ENCODE peak calls at places on chromosome 13, in ten cellular contexts. One of them, this sample, is unnamed.

GRCh38 chr13:105655046-105655445 is 880.4 kb downstream of the EFNB2 start:
- DNase-seq in hippocampal formation: no peak
- DNase-seq in nephron progenitor cell: no peak
- DNase-seq in GM23338: no peak
- DNase-seq in smooth muscle cell of the brain vasculature: peak
- DNase-seq in T follicular helper cell: no peak
- DNase-seq in esophagus squamous epithelium: no peak
- DNase-seq in NCI-H510A treated with DMSO at 0.1 percent for 48 hours: no peak
- DNase-seq in skeletal muscle cell: peak
- DNase-seq in posterior cingulate gyrus: no peak
- DNase-seq in this sample: no peak

GRCh38 chr13:76397413-76397812 is 488.8 kb downstream of the KCTD12 start:
- DNase-seq in hippocampal formation: no peak
- DNase-seq in nephron progenitor cell: no peak
- DNase-seq in GM23338: no peak
- DNase-seq in smooth muscle cell of the brain vasculature: no peak
- DNase-seq in T follicular helper cell: no peak
- DNase-seq in esophagus squamous epithelium: no peak
- DNase-seq in NCI-H510A treated with DMSO at 0.1 percent for 48 hours: no peak
- DNase-seq in skeletal muscle cell: no peak
- DNase-seq in posterior cingulate gyrus: no peak
- DNase-seq in this sample: no peak

GRCh38 chr13:99892189-99892588 is 79.4 kb downstream of the ZIC5 start:
- DNase-seq in hippocampal formation: peak
- DNase-seq in nephron progenitor cell: no peak
- DNase-seq in GM23338: peak
- DNase-seq in smooth muscle cell of the brain vasculature: no peak
- DNase-seq in T follicular helper cell: no peak
- DNase-seq in esophagus squamous epithelium: no peak
- DNase-seq in NCI-H510A treated with DMSO at 0.1 percent for 48 hours: peak
- DNase-seq in skeletal muscle cell: no peak
- DNase-seq in posterior cingulate gyrus: no peak
- DNase-seq in this sample: no peak

GRCh38 chr13:30454991-30455390 is 10.7 kb downstream of the HMGB1 start:
- DNase-seq in hippocampal formation: no peak
- DNase-seq in nephron progenitor cell: no peak
- DNase-seq in GM23338: no peak
- DNase-seq in smooth muscle cell of the brain vasculature: no peak
- DNase-seq in T follicular helper cell: no peak
- DNase-seq in esophagus squamous epithelium: no peak
- DNase-seq in NCI-H510A treated with DMSO at 0.1 percent for 48 hours: no peak
- DNase-seq in skeletal muscle cell: no peak
- DNase-seq in posterior cingulate gyrus: no peak
- DNase-seq in this sample: no peak

GRCh38 chr13:100987993-100988392 is 313.4 kb upstream of the TMTC4 start:
- DNase-seq in hippocampal formation: peak
- DNase-seq in nephron progenitor cell: no peak
- DNase-seq in GM23338: peak
- DNase-seq in smooth muscle cell of the brain vasculature: no peak
- DNase-seq in T follicular helper cell: no peak
- DNase-seq in esophagus squamous epithelium: no peak
- DNase-seq in NCI-H510A treated with DMSO at 0.1 percent for 48 hours: no peak
- DNase-seq in skeletal muscle cell: peak
- DNase-seq in posterior cingulate gyrus: peak
- DNase-seq in this sample: no peak

GRCh38 chr13:44382635-44383145 is 9.1 kb downstream of the SERP2 start:
- DNase-seq in hippocampal formation: no peak
- DNase-seq in nephron progenitor cell: no peak
- DNase-seq in GM23338: no peak
- DNase-seq in smooth muscle cell of the brain vasculature: no peak
- DNase-seq in T follicular helper cell: no peak
- DNase-seq in esophagus squamous epithelium: no peak
- DNase-seq in NCI-H510A treated with DMSO at 0.1 percent for 48 hours: no peak
- DNase-seq in skeletal muscle cell: no peak
- DNase-seq in posterior cingulate gyrus: no peak
- DNase-seq in this sample: no peak

GRCh38 chr13:46896346-46897138 is at the start of gene HTR2A:
- DNase-seq in hippocampal formation: no peak
- DNase-seq in nephron progenitor cell: peak
- DNase-seq in GM23338: peak
- DNase-seq in smooth muscle cell of the brain vasculature: peak
- DNase-seq in T follicular helper cell: no peak
- DNase-seq in esophagus squamous epithelium: no peak
- DNase-seq in NCI-H510A treated with DMSO at 0.1 percent for 48 hours: no peak
- DNase-seq in skeletal muscle cell: no peak
- DNase-seq in posterior cingulate gyrus: peak
- DNase-seq in this sample: peak

GRCh38 chr13:41694902-41695301 is 237.6 kb downstream of the RGCC start:
- DNase-seq in hippocampal formation: no peak
- DNase-seq in nephron progenitor cell: no peak
- DNase-seq in GM23338: no peak
- DNase-seq in smooth muscle cell of the brain vasculature: peak
- DNase-seq in T follicular helper cell: no peak
- DNase-seq in esophagus squamous epithelium: no peak
- DNase-seq in NCI-H510A treated with DMSO at 0.1 percent for 48 hours: no peak
- DNase-seq in skeletal muscle cell: peak
- DNase-seq in posterior cingulate gyrus: no peak
- DNase-seq in this sample: no peak

GRCh38 chr13:45847554-45848224 is 3.9 kb downstream of the SIAH3 start:
- DNase-seq in hippocampal formation: no peak
- DNase-seq in nephron progenitor cell: no peak
- DNase-seq in GM23338: no peak
- DNase-seq in smooth muscle cell of the brain vasculature: no peak
- DNase-seq in T follicular helper cell: peak
- DNase-seq in esophagus squamous epithelium: no peak
- DNase-seq in NCI-H510A treated with DMSO at 0.1 percent for 48 hours: no peak
- DNase-seq in skeletal muscle cell: no peak
- DNase-seq in posterior cingulate gyrus: no peak
- DNase-seq in this sample: no peak

GRCh38 chr13:23928985-23929384 is 31.7 kb upstream of the C1QTNF9B start:
- DNase-seq in hippocampal formation: no peak
- DNase-seq in nephron progenitor cell: no peak
- DNase-seq in GM23338: no peak
- DNase-seq in smooth muscle cell of the brain vasculature: no peak
- DNase-seq in T follicular helper cell: no peak
- DNase-seq in esophagus squamous epithelium: no peak
- DNase-seq in NCI-H510A treated with DMSO at 0.1 percent for 48 hours: no peak
- DNase-seq in skeletal muscle cell: peak
- DNase-seq in posterior cingulate gyrus: no peak
- DNase-seq in this sample: no peak

GRCh38 chr13:50130686-50131051 is 115.4 kb downstream of the KCNRG start:
- DNase-seq in hippocampal formation: no peak
- DNase-seq in nephron progenitor cell: peak
- DNase-seq in GM23338: peak
- DNase-seq in smooth muscle cell of the brain vasculature: no peak
- DNase-seq in T follicular helper cell: no peak
- DNase-seq in esophagus squamous epithelium: no peak
- DNase-seq in NCI-H510A treated with DMSO at 0.1 percent for 48 hours: no peak
- DNase-seq in skeletal muscle cell: peak
- DNase-seq in posterior cingulate gyrus: peak
- DNase-seq in this sample: no peak

GRCh38 chr13:54184576-54184975 is 1156.0 kb downstream of the OLFM4 start:
- DNase-seq in hippocampal formation: no peak
- DNase-seq in nephron progenitor cell: no peak
- DNase-seq in GM23338: no peak
- DNase-seq in smooth muscle cell of the brain vasculature: no peak
- DNase-seq in T follicular helper cell: no peak
- DNase-seq in esophagus squamous epithelium: no peak
- DNase-seq in NCI-H510A treated with DMSO at 0.1 percent for 48 hours: no peak
- DNase-seq in skeletal muscle cell: no peak
- DNase-seq in posterior cingulate gyrus: no peak
- DNase-seq in this sample: no peak

GRCh38 chr13:111789011-111789410 is 277.9 kb upstream of the SOX1 start:
- DNase-seq in hippocampal formation: no peak
- DNase-seq in nephron progenitor cell: no peak
- DNase-seq in GM23338: no peak
- DNase-seq in smooth muscle cell of the brain vasculature: no peak
- DNase-seq in T follicular helper cell: no peak
- DNase-seq in esophagus squamous epithelium: no peak
- DNase-seq in NCI-H510A treated with DMSO at 0.1 percent for 48 hours: no peak
- DNase-seq in skeletal muscle cell: no peak
- DNase-seq in posterior cingulate gyrus: no peak
- DNase-seq in this sample: no peak

GRCh38 chr13:26017196-26017921 is 34.5 kb downstream of the SHISA2 start:
- DNase-seq in hippocampal formation: peak
- DNase-seq in nephron progenitor cell: no peak
- DNase-seq in GM23338: no peak
- DNase-seq in smooth muscle cell of the brain vasculature: no peak
- DNase-seq in T follicular helper cell: no peak
- DNase-seq in esophagus squamous epithelium: no peak
- DNase-seq in NCI-H510A treated with DMSO at 0.1 percent for 48 hours: no peak
- DNase-seq in skeletal muscle cell: peak
- DNase-seq in posterior cingulate gyrus: no peak
- DNase-seq in this sample: no peak

GRCh38 chr13:108525867-108526266 is 103.5 kb upstream of the MYO16 start:
- DNase-seq in hippocampal formation: no peak
- DNase-seq in nephron progenitor cell: no peak
- DNase-seq in GM23338: no peak
- DNase-seq in smooth muscle cell of the brain vasculature: no peak
- DNase-seq in T follicular helper cell: no peak
- DNase-seq in esophagus squamous epithelium: no peak
- DNase-seq in NCI-H510A treated with DMSO at 0.1 percent for 48 hours: no peak
- DNase-seq in skeletal muscle cell: no peak
- DNase-seq in posterior cingulate gyrus: no peak
- DNase-seq in this sample: no peak

GRCh38 chr13:34678154-34678553 is 263.9 kb upstream of the NBEA start:
- DNase-seq in hippocampal formation: no peak
- DNase-seq in nephron progenitor cell: no peak
- DNase-seq in GM23338: no peak
- DNase-seq in smooth muscle cell of the brain vasculature: no peak
- DNase-seq in T follicular helper cell: no peak
- DNase-seq in esophagus squamous epithelium: no peak
- DNase-seq in NCI-H510A treated with DMSO at 0.1 percent for 48 hours: no peak
- DNase-seq in skeletal muscle cell: no peak
- DNase-seq in posterior cingulate gyrus: no peak
- DNase-seq in this sample: no peak

GRCh38 chr13:110706570-110707378 is 858 bp upstream of the CARS2 start:
- DNase-seq in hippocampal formation: no peak
- DNase-seq in nephron progenitor cell: no peak
- DNase-seq in GM23338: no peak
- DNase-seq in smooth muscle cell of the brain vasculature: no peak
- DNase-seq in T follicular helper cell: no peak
- DNase-seq in esophagus squamous epithelium: no peak
- DNase-seq in NCI-H510A treated with DMSO at 0.1 percent for 48 hours: no peak
- DNase-seq in skeletal muscle cell: no peak
- DNase-seq in posterior cingulate gyrus: no peak
- DNase-seq in this sample: no peak

GRCh38 chr13:89375839-89376238 is 1704.7 kb downstream of the SLITRK5 start:
- DNase-seq in hippocampal formation: no peak
- DNase-seq in nephron progenitor cell: no peak
- DNase-seq in GM23338: no peak
- DNase-seq in smooth muscle cell of the brain vasculature: peak
- DNase-seq in T follicular helper cell: no peak
- DNase-seq in esophagus squamous epithelium: no peak
- DNase-seq in NCI-H510A treated with DMSO at 0.1 percent for 48 hours: no peak
- DNase-seq in skeletal muscle cell: peak
- DNase-seq in posterior cingulate gyrus: no peak
- DNase-seq in this sample: no peak